ENCODE peak calls at places on chromosomes 12 and 14, in eight cellular contexts. One of them, this sample, is unnamed.

GRCh38 chr12:4171742-4172141 is 101.8 kb upstream of the CCND2 start:
- DNase-seq in RWPE1: no peak
- DNase-seq in stomach: no peak
- DNase-seq in left ventricle myocardium inferior: no peak
- DNase-seq in H1: no peak
- DNase-seq in SK-N-SH: no peak
- DNase-seq in breast epithelium: no peak
- DNase-seq in H9: no peak
- DNase-seq in this sample: no peak

GRCh38 chr12:107511292-107511691 is 174.3 kb upstream of the PWP1 start:
- DNase-seq in RWPE1: no peak
- DNase-seq in stomach: no peak
- DNase-seq in left ventricle myocardium inferior: no peak
- DNase-seq in H1: no peak
- DNase-seq in SK-N-SH: no peak
- DNase-seq in breast epithelium: no peak
- DNase-seq in H9: no peak
- DNase-seq in this sample: no peak

GRCh38 chr12:94875525-94875924 is 128.0 kb downstream of the NDUFA12 start:
- DNase-seq in RWPE1: peak
- DNase-seq in stomach: no peak
- DNase-seq in left ventricle myocardium inferior: no peak
- DNase-seq in H1: no peak
- DNase-seq in SK-N-SH: peak
- DNase-seq in breast epithelium: no peak
- DNase-seq in H9: peak
- DNase-seq in this sample: no peak

GRCh38 chr12:58321414-58321813 is 380.0 kb downstream of the ATP23 start:
- DNase-seq in RWPE1: no peak
- DNase-seq in stomach: no peak
- DNase-seq in left ventricle myocardium inferior: no peak
- DNase-seq in H1: no peak
- DNase-seq in SK-N-SH: no peak
- DNase-seq in breast epithelium: no peak
- DNase-seq in H9: no peak
- DNase-seq in this sample: no peak

GRCh38 chr12:85277900-85278597 is 2.0 kb upstream of the ALX1 start:
- DNase-seq in RWPE1: no peak
- DNase-seq in stomach: no peak
- DNase-seq in left ventricle myocardium inferior: no peak
- DNase-seq in H1: no peak
- DNase-seq in SK-N-SH: no peak
- DNase-seq in breast epithelium: no peak
- DNase-seq in H9: peak
- DNase-seq in this sample: no peak

GRCh38 chr14:20866963-20867362 is 24.2 kb upstream of the RNASE3 start:
- DNase-seq in RWPE1: no peak
- DNase-seq in stomach: no peak
- DNase-seq in left ventricle myocardium inferior: no peak
- DNase-seq in H1: no peak
- DNase-seq in SK-N-SH: no peak
- DNase-seq in breast epithelium: no peak
- DNase-seq in H9: peak
- DNase-seq in this sample: peak

GRCh38 chr14:68926236-68926635 is 52.9 kb downstream of the ACTN1 start:
- DNase-seq in RWPE1: peak
- DNase-seq in stomach: no peak
- DNase-seq in left ventricle myocardium inferior: no peak
- DNase-seq in H1: no peak
- DNase-seq in SK-N-SH: no peak
- DNase-seq in breast epithelium: no peak
- DNase-seq in H9: no peak
- DNase-seq in this sample: no peak

GRCh38 chr14:69696633-69697557 is 70.0 kb upstream of the SRSF5 start:
- DNase-seq in RWPE1: no peak
- DNase-seq in stomach: no peak
- DNase-seq in left ventricle myocardium inferior: no peak
- DNase-seq in H1: no peak
- DNase-seq in SK-N-SH: no peak
- DNase-seq in breast epithelium: no peak
- DNase-seq in H9: no peak
- DNase-seq in this sample: peak

GRCh38 chr12:102992297-102992696 is 34.8 kb downstream of the ASCL1 start:
- DNase-seq in RWPE1: no peak
- DNase-seq in stomach: no peak
- DNase-seq in left ventricle myocardium inferior: no peak
- DNase-seq in H1: no peak
- DNase-seq in SK-N-SH: no peak
- DNase-seq in breast epithelium: no peak
- DNase-seq in H9: no peak
- DNase-seq in this sample: no peak

GRCh38 chr14:104775073-104775489 is 20.5 kb downstream of the AKT1 start:
- DNase-seq in RWPE1: no peak
- DNase-seq in stomach: no peak
- DNase-seq in left ventricle myocardium inferior: no peak
- DNase-seq in H1: no peak
- DNase-seq in SK-N-SH: no peak
- DNase-seq in breast epithelium: no peak
- DNase-seq in H9: no peak
- DNase-seq in this sample: no peak

GRCh38 chr12:104890463-104891096 is 67.5 kb downstream of the SLC41A2 start:
- DNase-seq in RWPE1: no peak
- DNase-seq in stomach: no peak
- DNase-seq in left ventricle myocardium inferior: no peak
- DNase-seq in H1: no peak
- DNase-seq in SK-N-SH: no peak
- DNase-seq in breast epithelium: no peak
- DNase-seq in H9: no peak
- DNase-seq in this sample: no peak

GRCh38 chr12:27434673-27435565 is 11.6 kb upstream of the SMCO2 start:
- DNase-seq in RWPE1: peak
- DNase-seq in stomach: no peak
- DNase-seq in left ventricle myocardium inferior: no peak
- DNase-seq in H1: no peak
- DNase-seq in SK-N-SH: peak
- DNase-seq in breast epithelium: no peak
- DNase-seq in H9: no peak
- DNase-seq in this sample: peak

GRCh38 chr14:97441740-97442362 is 644.7 kb downstream of the VRK1 start:
- DNase-seq in RWPE1: no peak
- DNase-seq in stomach: no peak
- DNase-seq in left ventricle myocardium inferior: no peak
- DNase-seq in H1: no peak
- DNase-seq in SK-N-SH: no peak
- DNase-seq in breast epithelium: no peak
- DNase-seq in H9: no peak
- DNase-seq in this sample: peak

DNA sequence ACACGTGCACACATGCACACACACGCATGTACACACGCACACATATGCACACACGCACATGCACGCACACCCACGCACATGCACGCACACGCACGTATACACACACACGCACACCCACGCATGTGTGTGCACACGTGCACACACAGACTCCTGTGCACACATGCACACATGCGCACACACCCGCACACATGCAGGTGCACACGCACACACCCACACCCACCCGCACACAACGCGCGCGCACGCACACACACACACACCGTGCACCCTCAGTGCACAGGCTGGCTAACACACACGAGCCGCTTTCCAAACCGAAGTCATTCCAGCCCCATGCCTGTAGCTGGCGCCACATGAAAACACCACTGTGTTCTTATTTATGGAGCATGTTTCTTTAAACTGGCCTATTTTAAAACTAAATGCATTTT is 45.3 kb downstream of the GALNT9 start:
- DNase-seq in RWPE1: peak
- DNase-seq in stomach: no peak
- DNase-seq in left ventricle myocardium inferior: no peak
- DNase-seq in H1: no peak
- DNase-seq in SK-N-SH: no peak
- DNase-seq in breast epithelium: no peak
- DNase-seq in H9: no peak
- DNase-seq in this sample: peak
- TF ChIP-seq CTCF in RWPE1: peak
- TF ChIP-seq CTCF in stomach: no peak
- TF ChIP-seq CTCF in left ventricle myocardium inferior: no peak
- TF ChIP-seq CTCF in H1: peak
- TF ChIP-seq CTCF in SK-N-SH: peak
- TF ChIP-seq CTCF in breast epithelium: no peak
- TF ChIP-seq CTCF in H9: peak
- TF ChIP-seq CTCF in this sample: peak

DNA sequence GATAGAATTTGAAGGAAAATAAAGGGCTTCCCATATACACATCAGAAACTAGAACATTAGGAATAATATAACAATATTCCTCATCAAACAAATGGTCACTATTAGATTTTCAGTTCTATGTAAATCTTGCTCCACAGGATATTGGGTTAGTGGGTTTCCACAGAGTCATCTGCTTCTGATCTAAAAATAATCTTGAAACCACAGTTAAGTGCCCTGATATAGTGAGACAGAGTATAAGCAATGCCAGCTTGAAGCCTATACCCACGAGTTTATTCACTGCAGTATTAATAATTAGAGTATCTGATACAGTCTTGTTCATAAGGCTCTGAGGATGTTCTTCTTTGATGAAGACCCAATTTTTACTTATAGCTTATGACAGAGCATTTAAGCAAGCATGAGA is 74.5 kb upstream of the ATF7IP start:
- DNase-seq in RWPE1: no peak
- DNase-seq in stomach: no peak
- DNase-seq in left ventricle myocardium inferior: no peak
- DNase-seq in H1: no peak
- DNase-seq in SK-N-SH: no peak
- DNase-seq in breast epithelium: no peak
- DNase-seq in H9: no peak
- DNase-seq in this sample: no peak
- H3K27ac ChIP-seq in RWPE1: no peak
- H3K27ac ChIP-seq in stomach: no peak
- H3K27ac ChIP-seq in left ventricle myocardium inferior: no peak
- H3K27ac ChIP-seq in H1: no peak
- H3K27ac ChIP-seq in SK-N-SH: no peak
- H3K27ac ChIP-seq in breast epithelium: no peak
- H3K27ac ChIP-seq in H9: no peak
- H3K27ac ChIP-seq in this sample: no peak

DNA sequence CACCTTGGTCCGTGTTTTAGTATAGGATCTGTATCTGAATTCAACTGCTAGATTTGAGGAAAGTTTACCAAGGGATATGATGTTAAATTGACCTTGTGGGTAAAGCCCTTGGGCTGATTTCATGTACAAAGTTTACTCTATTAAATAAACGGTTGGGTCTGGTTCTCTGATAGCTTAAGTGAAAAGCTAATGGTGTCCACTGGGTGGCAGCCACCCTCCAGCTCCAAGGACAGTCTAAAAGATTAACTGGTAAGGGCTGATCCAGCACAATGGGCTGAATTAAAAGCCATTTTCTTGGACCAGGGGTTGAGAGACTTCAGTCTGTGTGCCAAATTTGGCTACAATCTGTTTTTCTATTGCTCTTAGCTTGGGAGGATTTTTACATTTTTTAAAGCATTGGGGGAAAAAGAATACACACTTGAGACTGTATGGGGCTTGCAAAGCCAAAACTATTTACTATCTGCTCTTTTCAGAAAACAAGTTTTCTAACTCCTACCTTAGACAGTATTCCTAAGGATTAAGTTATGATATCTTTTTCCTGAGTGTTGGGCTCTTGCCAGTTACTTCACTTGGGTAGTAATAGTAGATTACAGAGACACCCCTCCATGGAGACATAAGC is 116.5 kb downstream of the GPHN start:
- DNase-seq in RWPE1: peak
- DNase-seq in stomach: peak
- DNase-seq in left ventricle myocardium inferior: peak
- DNase-seq in H1: no peak
- DNase-seq in SK-N-SH: peak
- DNase-seq in breast epithelium: no peak
- DNase-seq in H9: peak
- DNase-seq in this sample: peak
- TF ChIP-seq CTCF in RWPE1: peak
- TF ChIP-seq CTCF in stomach: peak
- TF ChIP-seq CTCF in left ventricle myocardium inferior: peak
- TF ChIP-seq CTCF in H1: peak
- TF ChIP-seq CTCF in SK-N-SH: peak
- TF ChIP-seq CTCF in breast epithelium: peak
- TF ChIP-seq CTCF in H9: peak
- TF ChIP-seq CTCF in this sample: peak

GRCh38 chr14:50047274-50047676 is 69.1 kb downstream of the VCPKMT start:
- DNase-seq in RWPE1: no peak
- DNase-seq in stomach: peak
- DNase-seq in left ventricle myocardium inferior: no peak
- DNase-seq in H1: no peak
- DNase-seq in SK-N-SH: no peak
- DNase-seq in breast epithelium: no peak
- DNase-seq in H9: no peak
- DNase-seq in this sample: no peak
- H3K27ac ChIP-seq in RWPE1: no peak
- H3K27ac ChIP-seq in stomach: peak
- H3K27ac ChIP-seq in left ventricle myocardium inferior: peak
- H3K27ac ChIP-seq in H1: no peak
- H3K27ac ChIP-seq in SK-N-SH: no peak
- H3K27ac ChIP-seq in breast epithelium: peak
- H3K27ac ChIP-seq in H9: no peak
- H3K27ac ChIP-seq in this sample: no peak

DNA sequence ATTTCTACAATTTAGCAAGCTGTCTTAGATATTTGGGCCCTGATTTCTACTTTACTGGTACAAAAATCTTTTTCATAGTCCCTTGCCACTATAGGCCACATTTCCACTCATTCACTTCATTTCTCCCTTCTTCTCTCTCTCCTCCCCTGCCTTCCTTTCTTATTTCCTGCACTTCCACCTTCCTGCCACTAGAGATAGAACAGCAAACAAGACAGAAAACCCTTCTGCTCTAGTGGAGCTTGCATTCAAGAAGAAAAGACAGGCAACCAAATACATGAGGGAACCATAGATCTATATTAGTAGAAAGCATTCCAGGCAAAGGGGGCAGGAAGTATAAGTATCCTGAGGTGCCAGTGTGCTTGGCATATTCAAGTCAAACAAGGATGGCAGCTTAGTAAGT is 623.5 kb downstream of the FLRT2 start:
- DNase-seq in RWPE1: no peak
- DNase-seq in stomach: no peak
- DNase-seq in left ventricle myocardium inferior: no peak
- DNase-seq in H1: no peak
- DNase-seq in SK-N-SH: no peak
- DNase-seq in breast epithelium: no peak
- DNase-seq in H9: no peak
- DNase-seq in this sample: peak
- TF ChIP-seq CTCF in RWPE1: no peak
- TF ChIP-seq CTCF in stomach: no peak
- TF ChIP-seq CTCF in left ventricle myocardium inferior: no peak
- TF ChIP-seq CTCF in H1: peak
- TF ChIP-seq CTCF in SK-N-SH: peak
- TF ChIP-seq CTCF in breast epithelium: no peak
- TF ChIP-seq CTCF in H9: peak
- TF ChIP-seq CTCF in this sample: peak

DNA sequence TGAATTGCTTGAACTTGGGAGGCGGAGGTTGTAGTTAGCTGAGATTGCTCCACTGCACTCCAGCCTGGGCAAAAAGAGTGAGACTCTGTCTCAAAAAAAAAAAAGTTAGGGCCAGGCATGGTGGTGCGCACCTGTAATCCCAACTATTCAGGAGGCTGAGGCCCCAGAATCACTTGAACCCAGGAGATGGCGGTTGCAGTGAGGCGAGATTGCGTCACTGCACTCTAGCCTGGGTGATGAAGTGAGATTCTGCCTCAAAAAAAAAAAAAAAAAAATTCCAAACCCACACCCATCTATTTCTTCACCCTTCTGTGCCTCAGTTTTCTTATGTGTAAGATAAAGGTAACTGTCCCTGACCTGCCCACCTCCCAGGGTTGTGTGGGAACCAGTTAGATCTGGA is 11.0 kb upstream of the MLXIP start:
- DNase-seq in RWPE1: no peak
- DNase-seq in stomach: no peak
- DNase-seq in left ventricle myocardium inferior: no peak
- DNase-seq in H1: no peak
- DNase-seq in SK-N-SH: no peak
- DNase-seq in breast epithelium: no peak
- DNase-seq in H9: no peak
- DNase-seq in this sample: no peak
- H3K27ac ChIP-seq in RWPE1: no peak
- H3K27ac ChIP-seq in stomach: no peak
- H3K27ac ChIP-seq in left ventricle myocardium inferior: peak
- H3K27ac ChIP-seq in H1: no peak
- H3K27ac ChIP-seq in SK-N-SH: no peak
- H3K27ac ChIP-seq in breast epithelium: no peak
- H3K27ac ChIP-seq in H9: no peak
- H3K27ac ChIP-seq in this sample: no peak